ENCODE peak calls at places on chromosomes 13 and 19, in seven cellular contexts. J, T, P, V, S, Z and W are unnamed samples. For H3K36me3, the result is how much of the 10 kb centered on the place peaks cover.

GRCh38 chr13:107743523-107743922 is 471.8 kb downstream of the LIG4 start:
- DNase-seq in Z (no peak), V (no peak), P (no peak), T (no peak), J (no peak), S (no peak), W (no peak)

GRCh38 chr19:10644351-10645007 is 9.7 kb upstream of the ILF3 start:
- DNase-seq in J (peak), S (no peak), Z (peak), V (peak), T (peak), P (peak), W (peak)

GRCh38 chr19:4095488-4095844 is 28.5 kb downstream of the MAP2K2 start:
- DNase-seq in T (no peak), J (no peak), S (no peak), V (no peak), P (no peak), Z (no peak), W (no peak)

GRCh38 chr13:52665325-52665724 is 12.7 kb downstream of the SUGT1 start:
- DNase-seq in S (no peak), P (no peak), T (peak), J (no peak), V (no peak), Z (peak), W (no peak)

GRCh38 chr19:57025491-57025890 is 94.3 kb upstream of the USP29 start:
- DNase-seq in S (no peak), J (no peak), P (no peak), T (no peak), V (no peak), Z (no peak), W (no peak)

GRCh38 chr19:10450853-10451609 is 30.7 kb downstream of the PDE4A start:
- DNase-seq in P (peak), V (no peak), T (peak), Z (no peak), J (no peak), S (no peak), W (no peak)

GRCh38 chr19:38838208-38838985 is 6.8 kb upstream of the ECH1 start:
- DNase-seq in P (no peak), V (no peak), T (no peak), Z (peak), S (no peak), J (no peak), W (no peak)

GRCh38 chr19:15675560-15675959 is 2.7 kb downstream of the CYP4F12 start:
- DNase-seq in V (no peak), T (no peak), S (no peak), P (no peak), Z (no peak), J (no peak), W (no peak)

GRCh38 chr13:94967183-94968039 is 255.1 kb upstream of the SOX21 start:
- DNase-seq in V (no peak), S (no peak), P (no peak), J (no peak), T (peak), Z (no peak), W (no peak)

GRCh38 chr13:100673831-100674362 is 698 bp downstream of the TMTC4 start:
- DNase-seq in T (no peak), V (peak), P (peak), S (no peak), J (no peak), Z (peak), W (no peak)

GRCh38 chr19:19053508-19054314 is 10.1 kb upstream of the SLC25A42 start:
- DNase-seq in P (peak), V (peak), Z (peak), T (peak), J (no peak), S (no peak), W (no peak)

GRCh38 chr13:30065181-30065580 is 214.8 kb upstream of the UBL3 start:
- DNase-seq in V (no peak), Z (no peak), P (no peak), T (no peak), S (no peak), J (no peak), W (peak)

GRCh38 chr13:19587635-19588300 is 26.4 kb upstream of the TPTE2 start:
- DNase-seq in V (no peak), S (no peak), J (no peak), T (peak), P (no peak), Z (peak), W (no peak)

GRCh38 chr19:41235480-41235879 is 16.5 kb downstream of the AXL start:
- DNase-seq in V (no peak), J (no peak), Z (no peak), S (no peak), P (no peak), T (no peak), W (no peak)

GRCh38 chr19:41230067-41230857 is 11.2 kb downstream of the AXL start:
- DNase-seq in S (no peak), V (no peak), P (no peak), Z (no peak), J (no peak), T (no peak), W (no peak)

GRCh38 chr19:41233748-41234240 is 14.8 kb downstream of the AXL start:
- DNase-seq in V (no peak), T (no peak), P (peak), J (no peak), S (no peak), Z (no peak), W (no peak)

GRCh38 chr19:41234512-41235208 is 15.6 kb downstream of the AXL start:
- DNase-seq in T (no peak), V (no peak), S (no peak), P (no peak), Z (no peak), J (no peak), W (no peak)

DNA sequence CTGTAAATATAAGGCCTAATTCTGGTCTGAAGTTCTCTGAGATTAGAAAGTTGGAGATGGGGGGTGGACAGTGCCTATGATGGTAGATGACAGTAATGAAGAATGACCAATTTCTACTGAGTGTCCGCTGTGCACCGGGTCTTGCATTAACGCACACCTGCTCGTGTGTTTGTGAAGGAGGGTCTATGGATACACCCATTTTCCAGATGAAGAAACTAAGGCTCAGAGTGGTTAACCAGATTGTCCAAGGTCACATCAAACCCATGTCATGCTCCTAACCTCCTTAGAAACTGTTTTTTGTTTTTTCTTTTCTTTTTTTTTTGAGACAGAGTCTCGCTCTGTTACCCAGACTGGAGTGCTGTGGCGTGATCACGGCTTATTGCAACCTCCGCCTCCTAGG is 13.7 kb downstream of the AXL start:
- DNase-seq in Z (no peak), J (no peak), S (no peak), T (no peak), V (no peak), P (no peak), W (no peak)
- H3K36me3 ChIP-seq in Z (under half), J (under half), S (under half), T (half or more), V (under half), P (under half), W (under half)

DNA sequence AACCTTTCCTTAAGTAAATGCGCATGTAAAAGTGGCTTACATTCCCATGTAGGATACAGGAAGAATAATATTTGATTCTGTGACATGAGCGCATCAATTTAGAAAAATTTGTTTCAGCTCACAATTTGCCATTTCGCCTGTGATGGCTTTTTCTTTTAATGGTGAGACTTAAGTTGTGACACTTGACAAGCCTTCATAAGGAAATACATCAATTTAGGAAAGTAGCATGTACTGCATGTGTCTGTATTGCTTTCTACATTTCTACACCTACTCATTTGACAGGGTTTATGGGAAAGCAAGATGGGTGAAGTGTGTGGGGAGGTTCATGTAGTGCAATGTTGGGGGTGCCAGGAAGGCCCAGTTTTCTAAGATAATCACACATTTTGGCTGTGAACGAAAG is 12.1 kb upstream of the SCEL start:
- DNase-seq in T (no peak), J (no peak), V (no peak), P (no peak), Z (no peak), S (no peak), W (no peak)
- TF ChIP-seq POLR2AphosphoS5 in T (no peak), J (no peak), V (no peak), P (no peak), Z (no peak), S (no peak), W (no peak)

GRCh38 chr19:33251076-33251475 is 25.4 kb upstream of the SLC7A10 start:
- DNase-seq in P (no peak), Z (no peak), T (peak), S (no peak), J (no peak), V (no peak), W (no peak)

GRCh38 chr19:33250500-33250899 is 24.9 kb upstream of the SLC7A10 start:
- DNase-seq in J (no peak), S (no peak), P (no peak), Z (no peak), V (no peak), T (no peak), W (no peak)

GRCh38 chr19:33248954-33249613 is 23.4 kb upstream of the SLC7A10 start:
- DNase-seq in S (no peak), T (peak), Z (no peak), P (no peak), J (no peak), V (no peak), W (no peak)

GRCh38 chr19:33248553-33248953 is 22.9 kb upstream of the SLC7A10 start:
- DNase-seq in V (no peak), T (no peak), J (no peak), P (no peak), S (no peak), Z (no peak), W (no peak)

GRCh38 chr19:33249740-33250366 is 24.2 kb upstream of the SLC7A10 start:
- DNase-seq in V (no peak), J (no peak), T (no peak), P (no peak), Z (no peak), S (no peak), W (no peak)
- H3K27ac ChIP-seq in V (no peak), J (no peak), T (no peak), P (no peak), Z (peak), S (no peak), W (no peak)

DNA sequence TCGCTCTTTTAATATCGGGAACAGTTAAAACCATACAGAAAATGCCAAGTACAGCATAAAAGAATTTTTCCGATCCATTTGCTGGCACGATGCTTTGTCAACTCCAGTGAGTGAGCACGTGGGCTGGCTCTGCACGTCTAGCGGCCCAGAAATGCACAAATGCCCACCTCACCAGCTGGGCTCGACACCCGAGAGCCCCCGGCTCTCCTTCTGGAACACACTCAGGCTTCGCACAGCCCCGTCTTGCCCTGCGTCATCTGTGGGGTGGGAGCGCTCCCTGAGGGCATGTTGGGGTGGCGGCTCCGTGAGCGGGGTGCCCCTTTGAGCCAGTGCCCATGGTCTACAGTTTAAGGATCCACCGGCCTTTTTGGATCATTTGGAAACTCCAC is 24.5 kb downstream of the ATP4B start:
- DNase-seq in T (no peak), S (no peak), Z (no peak), J (peak), V (peak), P (no peak), W (peak)
- H3K36me3 ChIP-seq in T (under half), S (under half), Z (half or more), J (half or more), V (under half), P (under half), W (under half)

GRCh38 chr19:1085676-1086442 is 9.3 kb downstream of the POLR2E start:
- DNase-seq in P (no peak), T (no peak), J (no peak), S (no peak), V (no peak), Z (no peak), W (no peak)
- TF ChIP-seq POLR2AphosphoS5 in P (no peak), T (peak), J (no peak), S (peak), V (no peak), Z (no peak), W (no peak)

DNA sequence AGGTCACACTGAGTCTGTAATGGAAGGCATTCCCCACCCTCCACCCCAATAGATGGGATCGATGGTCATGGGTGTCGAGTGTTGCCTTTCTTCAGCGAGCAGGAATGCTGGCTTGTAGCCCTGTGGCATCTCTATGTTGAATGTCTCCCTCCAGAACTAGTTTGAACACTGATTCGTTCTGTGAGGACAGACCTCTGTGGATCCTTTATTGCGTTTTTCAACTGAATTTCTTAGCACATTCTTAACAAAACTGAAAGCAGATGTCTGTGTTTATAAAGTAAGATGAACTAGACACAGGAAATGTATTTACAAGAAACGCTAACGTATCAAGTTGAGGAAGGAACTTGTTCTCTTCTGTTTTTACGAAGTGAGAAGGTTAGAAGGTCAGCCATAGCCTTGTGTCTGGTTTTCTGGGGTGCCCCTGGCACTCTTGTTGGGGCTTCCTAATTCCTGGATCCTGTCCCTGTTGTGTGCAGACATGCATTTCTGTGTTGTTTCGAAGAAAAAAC is 36.8 kb upstream of the TM9SF2 start:
- DNase-seq in Z (no peak), P (no peak), V (no peak), T (no peak), J (no peak), S (no peak), W (no peak)
- H3K27ac ChIP-seq in Z (no peak), P (peak), V (no peak), T (no peak), J (no peak), S (no peak), W (no peak)